ENCODE peak calls at places on chromosomes 6 and 20, in six cellular contexts. One of them, this sample, is unnamed.

GRCh38 chr6:10510592-10511367 is 10.4 kb upstream of the GCNT2 start:
- DNase-seq in Panc1: no peak
- DNase-seq in A549: peak
- DNase-seq in psoas muscle: peak
- DNase-seq in SJSA1: peak
- DNase-seq in tibial nerve: no peak
- DNase-seq in this sample: no peak

GRCh38 chr6:48766349-48766748 is 655.4 kb upstream of the PTCHD4 start:
- DNase-seq in tibial nerve: no peak
- DNase-seq in SJSA1: no peak
- DNase-seq in A549: no peak
- DNase-seq in psoas muscle: no peak
- DNase-seq in Panc1: no peak
- DNase-seq in this sample: no peak

GRCh38 chr6:4637691-4638433 is 138.3 kb upstream of the CDYL start:
- DNase-seq in psoas muscle: no peak
- DNase-seq in tibial nerve: no peak
- DNase-seq in SJSA1: peak
- DNase-seq in Panc1: no peak
- DNase-seq in A549: no peak
- DNase-seq in this sample: no peak

GRCh38 chr20:41078329-41078728 is 49.7 kb downstream of the TOP1 start:
- DNase-seq in psoas muscle: no peak
- DNase-seq in tibial nerve: no peak
- DNase-seq in Panc1: no peak
- DNase-seq in SJSA1: peak
- DNase-seq in A549: peak
- DNase-seq in this sample: no peak

GRCh38 chr6:35562060-35562459 is 49.4 kb upstream of the TULP1 start:
- DNase-seq in SJSA1: no peak
- DNase-seq in psoas muscle: no peak
- DNase-seq in A549: no peak
- DNase-seq in tibial nerve: no peak
- DNase-seq in Panc1: no peak
- DNase-seq in this sample: no peak

GRCh38 chr6:114000066-114000465 is 29.1 kb upstream of the HDAC2 start:
- DNase-seq in A549: no peak
- DNase-seq in SJSA1: peak
- DNase-seq in tibial nerve: no peak
- DNase-seq in psoas muscle: no peak
- DNase-seq in Panc1: no peak
- DNase-seq in this sample: no peak

GRCh38 chr6:139262519-139263300 is 29.1 kb downstream of the TXLNB start:
- DNase-seq in tibial nerve: no peak
- DNase-seq in A549: no peak
- DNase-seq in psoas muscle: no peak
- DNase-seq in SJSA1: no peak
- DNase-seq in Panc1: no peak
- DNase-seq in this sample: no peak

GRCh38 chr6:125114248-125114858 is 39.2 kb upstream of the TPD52L1 start:
- DNase-seq in SJSA1: peak
- DNase-seq in psoas muscle: no peak
- DNase-seq in tibial nerve: peak
- DNase-seq in Panc1: no peak
- DNase-seq in A549: peak
- DNase-seq in this sample: no peak

GRCh38 chr6:22636450-22636849 is 67.1 kb downstream of the HDGFL1 start:
- DNase-seq in Panc1: no peak
- DNase-seq in psoas muscle: no peak
- DNase-seq in SJSA1: no peak
- DNase-seq in A549: no peak
- DNase-seq in tibial nerve: no peak
- DNase-seq in this sample: no peak

GRCh38 chr20:17327185-17327780 is 100.4 kb downstream of the PCSK2 start:
- DNase-seq in SJSA1: no peak
- DNase-seq in tibial nerve: no peak
- DNase-seq in Panc1: no peak
- DNase-seq in A549: no peak
- DNase-seq in psoas muscle: no peak
- DNase-seq in this sample: no peak

DNA sequence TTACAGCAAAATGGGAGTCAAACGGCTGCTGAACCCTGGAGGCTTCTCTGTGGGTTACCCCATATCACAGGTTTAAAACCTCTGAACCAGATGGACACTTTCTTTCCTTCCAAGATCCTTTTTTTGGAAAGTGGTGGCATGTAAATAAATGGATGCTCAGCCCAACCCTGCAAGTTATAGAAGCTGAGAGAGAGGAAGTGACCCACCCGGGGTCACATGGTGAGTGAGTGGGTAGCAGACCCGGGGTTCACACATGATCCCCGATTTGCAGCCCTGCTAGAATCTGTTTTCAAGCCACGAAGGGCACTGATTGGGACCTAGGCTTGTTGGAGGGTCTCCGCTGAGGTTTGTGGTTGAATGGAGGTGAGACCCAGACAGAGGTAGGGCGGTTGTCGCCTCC is 32.0 kb downstream of the SIRPA start:
- DNase-seq in A549: no peak
- DNase-seq in psoas muscle: no peak
- DNase-seq in Panc1: no peak
- DNase-seq in tibial nerve: no peak
- DNase-seq in SJSA1: no peak
- DNase-seq in this sample: no peak
- H3K27ac ChIP-seq in A549: no peak
- H3K27ac ChIP-seq in psoas muscle: no peak
- H3K27ac ChIP-seq in Panc1: no peak
- H3K27ac ChIP-seq in tibial nerve: no peak
- H3K27ac ChIP-seq in SJSA1: no peak
- H3K27ac ChIP-seq in this sample: no peak

GRCh38 chr20:63854069-63854765 is 7.1 kb upstream of the ABHD16B start:
- DNase-seq in tibial nerve: no peak
- DNase-seq in psoas muscle: no peak
- DNase-seq in SJSA1: peak
- DNase-seq in Panc1: no peak
- DNase-seq in A549: no peak
- DNase-seq in this sample: no peak
- H3K4me3 ChIP-seq in tibial nerve: no peak
- H3K4me3 ChIP-seq in psoas muscle: peak
- H3K4me3 ChIP-seq in SJSA1: no peak
- H3K4me3 ChIP-seq in Panc1: no peak
- H3K4me3 ChIP-seq in A549: no peak
- H3K4me3 ChIP-seq in this sample: peak

GRCh38 chr6:56246544-56246940 is 838 bp downstream of the COL21A1 start:
- DNase-seq in A549: no peak
- DNase-seq in SJSA1: no peak
- DNase-seq in Panc1: no peak
- DNase-seq in tibial nerve: no peak
- DNase-seq in psoas muscle: no peak
- DNase-seq in this sample: no peak
- H3K27ac ChIP-seq in A549: peak
- H3K27ac ChIP-seq in SJSA1: no peak
- H3K27ac ChIP-seq in Panc1: no peak
- H3K27ac ChIP-seq in tibial nerve: peak
- H3K27ac ChIP-seq in psoas muscle: no peak
- H3K27ac ChIP-seq in this sample: peak

GRCh38 chr20:62502496-62503095 is 26.8 kb upstream of the GATA5 start:
- DNase-seq in A549: no peak
- DNase-seq in Panc1: no peak
- DNase-seq in SJSA1: no peak
- DNase-seq in psoas muscle: no peak
- DNase-seq in tibial nerve: no peak
- DNase-seq in this sample: no peak
- H3K4me3 ChIP-seq in A549: no peak
- H3K4me3 ChIP-seq in Panc1: no peak
- H3K4me3 ChIP-seq in SJSA1: no peak
- H3K4me3 ChIP-seq in psoas muscle: no peak
- H3K4me3 ChIP-seq in tibial nerve: no peak
- H3K4me3 ChIP-seq in this sample: no peak

GRCh38 chr6:150391414-150391813 is 22.6 kb downstream of the IYD start:
- DNase-seq in A549: no peak
- DNase-seq in psoas muscle: no peak
- DNase-seq in Panc1: no peak
- DNase-seq in SJSA1: no peak
- DNase-seq in tibial nerve: no peak
- DNase-seq in this sample: no peak

GRCh38 chr6:150391890-150392289 is 23.1 kb downstream of the IYD start:
- DNase-seq in A549: no peak
- DNase-seq in tibial nerve: no peak
- DNase-seq in psoas muscle: no peak
- DNase-seq in SJSA1: no peak
- DNase-seq in Panc1: no peak
- DNase-seq in this sample: no peak

GRCh38 chr6:150394053-150394875 is 25.5 kb downstream of the IYD start:
- DNase-seq in SJSA1: no peak
- DNase-seq in tibial nerve: no peak
- DNase-seq in psoas muscle: no peak
- DNase-seq in Panc1: no peak
- DNase-seq in A549: no peak
- DNase-seq in this sample: no peak

GRCh38 chr6:150394886-150395285 is 26.1 kb downstream of the IYD start:
- DNase-seq in SJSA1: no peak
- DNase-seq in Panc1: no peak
- DNase-seq in psoas muscle: no peak
- DNase-seq in A549: no peak
- DNase-seq in tibial nerve: no peak
- DNase-seq in this sample: no peak

DNA sequence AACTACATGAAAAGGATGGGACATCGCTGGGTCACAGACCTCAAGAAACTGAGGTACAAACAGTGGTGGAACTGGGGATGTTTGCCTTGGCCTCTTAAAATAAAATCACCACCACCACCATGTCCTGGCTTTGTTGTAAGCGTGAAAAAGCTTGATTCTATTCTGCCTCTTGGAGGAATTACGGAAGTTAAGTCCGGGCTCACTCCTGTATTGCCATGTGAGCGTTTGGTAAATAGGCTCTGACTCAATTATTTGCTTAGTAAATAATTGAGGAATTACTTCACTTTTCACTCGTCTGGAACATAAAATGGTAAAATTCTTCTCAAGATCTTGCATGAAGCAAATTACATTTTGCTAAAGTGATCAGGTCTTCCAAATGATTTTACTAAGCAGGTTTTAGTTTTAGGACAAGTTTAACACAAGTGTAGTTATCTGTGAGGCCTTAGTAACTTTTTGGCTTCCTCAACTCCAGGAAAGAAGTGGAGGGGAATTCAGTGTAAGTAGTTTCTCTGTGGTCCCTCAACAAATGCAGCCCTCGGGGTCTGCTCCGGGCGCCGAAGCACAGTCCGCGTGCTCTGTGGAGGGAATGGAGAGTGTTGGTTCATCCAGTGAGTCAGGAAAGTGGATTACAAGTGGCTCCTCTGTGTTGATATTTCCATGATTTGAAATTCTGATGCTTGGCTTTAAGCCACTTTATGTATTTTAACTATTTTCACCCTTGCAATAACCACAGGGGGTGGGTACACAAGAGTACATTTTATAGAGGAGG is 23.8 kb downstream of the IYD start:
- DNase-seq in SJSA1: no peak
- DNase-seq in A549: no peak
- DNase-seq in psoas muscle: no peak
- DNase-seq in Panc1: no peak
- DNase-seq in tibial nerve: no peak
- DNase-seq in this sample: no peak
- H3K27ac ChIP-seq in SJSA1: no peak
- H3K27ac ChIP-seq in A549: peak
- H3K27ac ChIP-seq in psoas muscle: no peak
- H3K27ac ChIP-seq in Panc1: no peak
- H3K27ac ChIP-seq in tibial nerve: no peak
- H3K27ac ChIP-seq in this sample: no peak

This sample was measured in coronary artery.